ENCODE peak calls at places on chromosomes 13 and 19, in eight cellular contexts. O is AG09309, C is GM12865, M is HFF-Myc, T is fibroblast of lung, D is breast epithelium, B is dorsolateral prefrontal cortex, R is AG10803. I is an unnamed sample.

GRCh38 chr13:41652735-41653361 is 195.5 kb downstream of the RGCC start:
- DNase-seq in O (no peak), C (peak), M (no peak), T (peak), D (no peak), B (no peak), R (peak), I (no peak)

GRCh38 chr13:43783820-43784219 is 3.0 kb downstream of the ENOX1 start:
- DNase-seq in O (no peak), C (peak), M (no peak), T (peak), D (no peak), B (no peak), R (peak), I (no peak)

GRCh38 chr13:96940961-96941360 is 53.3 kb downstream of the OXGR1 start:
- DNase-seq in O (no peak), C (no peak), M (no peak), T (no peak), D (no peak), B (no peak), R (no peak), I (no peak)

GRCh38 chr19:5452594-5453565 is 2.3 kb upstream of the ZNRF4 start:
- DNase-seq in O (no peak), C (peak), M (no peak), T (peak), D (no peak), B (no peak), R (peak), I (no peak)

GRCh38 chr19:35882074-35882832 is 13.9 kb downstream of the APLP1 start:
- DNase-seq in O (peak), C (peak), M (peak), T (peak), D (no peak), B (peak), R (peak), I (peak)

GRCh38 chr13:28954810-28955209 is 134.7 kb downstream of the MTUS2 start:
- DNase-seq in O (no peak), C (no peak), M (no peak), T (no peak), D (no peak), B (no peak), R (no peak), I (no peak)

GRCh38 chr13:99657848-99658265 is 156.6 kb downstream of the TM9SF2 start:
- DNase-seq in O (no peak), C (no peak), M (no peak), T (peak), D (no peak), B (peak), R (peak), I (no peak)

GRCh38 chr13:106619688-106620555 is 52.0 kb upstream of the ARGLU1 start:
- DNase-seq in O (peak), C (peak), M (peak), T (peak), D (no peak), B (peak), R (peak), I (no peak)

GRCh38 chr19:57348136-57348535 is 2.9 kb upstream of the ZNF304 start:
- DNase-seq in O (peak), C (no peak), M (no peak), T (peak), D (no peak), B (no peak), R (peak), I (no peak)

GRCh38 chr13:28000567-28000966 is 12.1 kb upstream of the URAD start:
- DNase-seq in O (no peak), C (no peak), M (no peak), T (no peak), D (no peak), B (no peak), R (no peak), I (no peak)

GRCh38 chr13:97851269-97851668 is 102.2 kb upstream of the IPO5 start:
- DNase-seq in O (no peak), C (no peak), M (no peak), T (no peak), D (no peak), B (no peak), R (no peak), I (no peak)

GRCh38 chr19:42552086-42553065 is 24.1 kb upstream of the CEACAM1 start:
- DNase-seq in O (no peak), C (no peak), M (no peak), T (no peak), D (no peak), B (no peak), R (no peak), I (no peak)

GRCh38 chr13:18232298-18232993 is 949.2 kb downstream of the TUBA3C start:
- DNase-seq in O (no peak), C (no peak), M (no peak), T (no peak), D (no peak), B (no peak), R (no peak), I (no peak)

GRCh38 chr13:78979349-78979748 is 320.4 kb upstream of the OBI1 start:
- DNase-seq in O (no peak), C (no peak), M (no peak), T (no peak), D (no peak), B (no peak), R (no peak), I (no peak)

GRCh38 chr13:98466634-98467236 is 110.2 kb downstream of the STK24 start:
- DNase-seq in O (no peak), C (peak), M (no peak), T (peak), D (no peak), B (no peak), R (peak), I (no peak)

GRCh38 chr13:30737511-30738342 is 2.4 kb downstream of the ALOX5AP start:
- DNase-seq in O (no peak), C (peak), M (no peak), T (no peak), D (no peak), B (no peak), R (no peak), I (no peak)

GRCh38 chr13:80083097-80083429 is 257.9 kb downstream of the SPRY2 start:
- DNase-seq in O (no peak), C (no peak), M (no peak), T (no peak), D (no peak), B (no peak), R (no peak), I (no peak)

GRCh38 chr19:7294571-7295212 is 478 bp upstream of the INSR start:
- DNase-seq in O (no peak), C (peak), M (peak), T (peak), D (peak), B (peak), R (peak), I (no peak)

GRCh38 chr13:34412817-34413365 is 529.2 kb upstream of the NBEA start:
- DNase-seq in O (no peak), C (no peak), M (no peak), T (peak), D (no peak), B (no peak), R (peak), I (no peak)

GRCh38 chr13:37306778-37307544 is 201.5 kb upstream of the CSNK1A1L start:
- DNase-seq in O (peak), C (no peak), M (peak), T (peak), D (no peak), B (no peak), R (peak), I (peak)

GRCh38 chr19:14015454-14016035 is 9.4 kb upstream of the RFX1 start:
- DNase-seq in O (no peak), C (peak), M (no peak), T (no peak), D (no peak), B (no peak), R (no peak), I (peak)
- H3K4me3 ChIP-seq in O (no peak), C (peak), M (no peak), T (no peak), D (no peak), B (no peak), R (no peak), I (no peak)

GRCh38 chr19:29664753-29665214 is 477 bp upstream of the PLEKHF1 start:
- DNase-seq in O (no peak), C (no peak), M (no peak), T (no peak), D (no peak), B (no peak), R (no peak), I (no peak)
- TF ChIP-seq CTCF in O (no peak), C (peak), M (no peak), T (no peak), D (no peak), B (peak), R (no peak), I (peak)

GRCh38 chr13:50842711-50843255 is 709 bp downstream of the DLEU7 start:
- DNase-seq in O (no peak), C (no peak), M (no peak), T (no peak), D (no peak), B (peak), R (no peak), I (no peak)
- H3K4me3 ChIP-seq in O (no peak), C (no peak), M (no peak), T (peak), D (peak), B (peak), R (no peak), I (no peak)

GRCh38 chr19:29016353-29016752 is 196.6 kb downstream of the UQCRFS1 start:
- DNase-seq in O (no peak), C (no peak), M (no peak), T (no peak), D (no peak), B (no peak), R (no peak), I (no peak)

GRCh38 chr19:29013988-29014387 is 199.0 kb downstream of the UQCRFS1 start:
- DNase-seq in O (no peak), C (no peak), M (no peak), T (no peak), D (no peak), B (no peak), R (no peak), I (no peak)

GRCh38 chr19:29013325-29013724 is 199.6 kb downstream of the UQCRFS1 start:
- DNase-seq in O (no peak), C (no peak), M (no peak), T (no peak), D (no peak), B (no peak), R (no peak), I (no peak)

GRCh38 chr19:29015569-29015968 is 197.4 kb downstream of the UQCRFS1 start:
- DNase-seq in O (no peak), C (no peak), M (no peak), T (no peak), D (no peak), B (no peak), R (no peak), I (no peak)

GRCh38 chr19:29014857-29015436 is 198.0 kb downstream of the UQCRFS1 start:
- DNase-seq in O (no peak), C (no peak), M (no peak), T (no peak), D (no peak), B (no peak), R (peak), I (no peak)
- TF ChIP-seq CTCF in O (no peak), C (no peak), M (no peak), T (no peak), D (no peak), B (no peak), R (peak), I (peak)

I was measured in epithelial cell of proximal tubule.